ENCODE peak calls at places on chromosomes 13 and 19, in ten cellular contexts. E, G, P, U, N, S, F, I, D and Z are unnamed samples.

GRCh38 chr13:37919329-37919880 is 49.8 kb upstream of the TRPC4 start:
- DNase-seq in E (no peak), G (no peak), P (no peak), U (no peak), N (no peak), S (no peak), F (no peak), I (no peak), D (no peak), Z (no peak)

GRCh38 chr19:47445937-47446402 is 25.7 kb downstream of the SLC8A2 start:
- DNase-seq in E (no peak), G (no peak), P (no peak), U (no peak), N (peak; percentile 13), S (no peak), F (no peak), I (no peak), D (no peak), Z (peak; percentile 50)

GRCh38 chr13:101649490-101650126 is 197.1 kb downstream of the ITGBL1 start:
- DNase-seq in E (peak; percentile 3), G (no peak), P (no peak), U (peak; percentile 87), N (no peak), S (no peak), F (peak; percentile 95), I (peak; percentile 74), D (no peak), Z (peak; percentile 72)

GRCh38 chr19:10112895-10113591 is 1.6 kb downstream of the P2RY11 start:
- DNase-seq in E (no peak), G (no peak), P (no peak), U (no peak), N (peak; percentile 73), S (peak; percentile 68), F (peak; percentile 44), I (no peak), D (no peak), Z (peak; percentile 44)

GRCh38 chr13:48654511-48654910 is 782 bp downstream of the CYSLTR2 start:
- DNase-seq in E (no peak), G (no peak), P (no peak), U (no peak), N (no peak), S (no peak), F (no peak), I (no peak), D (no peak), Z (no peak)

GRCh38 chr19:45717983-45718650 is 12.6 kb downstream of the FBXO46 start:
- DNase-seq in E (no peak), G (no peak), P (no peak), U (no peak), N (no peak), S (peak; percentile 56), F (peak; percentile 42), I (no peak), D (no peak), Z (no peak)

GRCh38 chr19:58357798-58358145 is 4.5 kb upstream of the A1BG start:
- DNase-seq in E (no peak), G (no peak), P (no peak), U (no peak), N (no peak), S (no peak), F (no peak), I (no peak), D (no peak), Z (no peak)

GRCh38 chr13:43383488-43384165 is 360.2 kb downstream of the DNAJC15 start:
- DNase-seq in E (no peak), G (no peak), P (no peak), U (no peak), N (no peak), S (no peak), F (no peak), I (no peak), D (no peak), Z (no peak)

GRCh38 chr19:38388310-38389100 is at the start of gene SPRED3:
- DNase-seq in E (no peak), G (no peak), P (no peak), U (no peak), N (no peak), S (no peak), F (peak; percentile 61), I (peak; percentile 66), D (no peak), Z (no peak)

GRCh38 chr13:73074101-73074500 is 15.3 kb downstream of the KLF5 start:
- DNase-seq in E (no peak), G (no peak), P (no peak), U (no peak), N (no peak), S (no peak), F (peak; percentile 35), I (peak; percentile 16), D (no peak), Z (peak; percentile 17)

GRCh38 chr19:1618157-1619093 is 13.2 kb upstream of the UQCR11 start:
- DNase-seq in E (no peak), G (no peak), P (no peak), U (peak; percentile 24), N (peak; percentile 64), S (no peak), F (peak; percentile 26), I (no peak), D (peak; percentile 38), Z (peak; percentile 23)

GRCh38 chr13:20331419-20331818 is 99.3 kb upstream of the GJB6 start:
- DNase-seq in E (no peak), G (no peak), P (no peak), U (no peak), N (no peak), S (no peak), F (no peak), I (no peak), D (no peak), Z (no peak)

GRCh38 chr19:12825259-12826131 is 8.9 kb downstream of the RTBDN start:
- DNase-seq in E (no peak), G (peak; percentile 43), P (no peak), U (no peak), N (no peak), S (no peak), F (no peak), I (no peak), D (no peak), Z (no peak)

GRCh38 chr13:75869981-75870380 is 233.9 kb downstream of the LMO7 start:
- DNase-seq in E (no peak), G (no peak), P (no peak), U (no peak), N (no peak), S (no peak), F (no peak), I (no peak), D (no peak), Z (no peak)

GRCh38 chr13:46679369-46680180 is 117.4 kb downstream of the ESD start:
- DNase-seq in E (no peak), G (no peak), P (no peak), U (no peak), N (peak; percentile 28), S (peak; percentile 68), F (peak; percentile 88), I (peak; percentile 70), D (peak; percentile 60), Z (peak; percentile 71)
- H3K4me3 ChIP-seq in E (peak overlapping the region; percentile 55), G (no peak overlapping the region), P (peak overlapping the region; percentile 54), U (no peak overlapping the region), N (peak overlapping the region; percentile 23), S (peak overlapping the region; percentile 39), F (peak overlapping the region; percentile 46), I (peak overlapping the region; percentile 42), D (peak overlapping the region; percentile 45), Z (peak overlapping the region; percentile 43)

GRCh38 chr19:6271251-6271650 is 8.5 kb downstream of the MLLT1 start:
- DNase-seq in E (no peak), G (peak; percentile 32), P (no peak), U (no peak), N (no peak), S (no peak), F (peak; percentile 39), I (peak; percentile 43), D (no peak), Z (peak; percentile 64)
- TF ChIP-seq CTCF in E (peak; percentile 22), G (peak; percentile 6), P (peak; percentile 24), U (no peak), N (peak; percentile 21), S (no peak), F (peak; percentile 49), I (peak; percentile 43), D (no peak), Z (peak; percentile 38)

DNA sequence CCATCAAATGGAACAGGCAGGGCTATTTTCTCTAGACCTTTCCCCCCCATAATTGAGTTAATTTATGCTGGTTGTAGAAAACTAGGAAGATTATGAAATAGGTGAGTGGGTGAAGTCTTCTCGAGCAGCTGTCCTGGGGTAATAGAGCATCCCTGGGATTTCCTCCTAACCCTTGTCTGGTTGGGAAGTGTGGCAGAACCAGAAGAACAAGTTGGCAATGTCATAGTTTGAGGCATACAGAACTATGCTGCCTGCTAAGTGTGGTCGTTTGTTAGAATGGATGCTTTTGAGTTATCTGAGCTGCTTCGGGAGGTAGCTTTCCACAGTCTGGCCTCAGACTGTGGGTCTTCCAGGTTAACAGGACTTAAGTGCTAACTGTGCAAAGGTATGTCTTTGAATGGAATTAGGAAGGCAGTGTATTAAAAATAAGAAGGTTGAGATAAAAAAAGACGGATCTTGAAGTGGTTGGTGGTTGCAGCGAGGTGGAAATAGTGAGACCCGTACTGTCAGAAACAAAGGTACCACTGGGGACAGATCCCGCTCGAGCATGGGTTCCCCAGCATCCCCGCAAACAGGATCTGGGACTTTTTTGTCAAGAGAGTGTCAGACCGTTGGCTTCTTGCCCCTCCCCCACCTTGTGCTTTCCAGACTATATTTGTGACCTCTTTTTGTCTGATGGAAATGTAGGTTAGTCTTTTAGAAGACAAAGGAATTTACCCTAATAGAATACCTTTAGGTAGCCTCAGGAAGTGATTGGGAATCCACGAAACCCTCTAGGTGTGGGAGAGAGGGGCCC is 4.0 kb downstream of the GATAD2A start:
- DNase-seq in E (no peak), G (no peak), P (no peak), U (peak; percentile 64), N (no peak), S (no peak), F (no peak), I (no peak), D (no peak), Z (no peak)
- H3K4me3 ChIP-seq in E (no peak overlapping the region), G (no peak overlapping the region), P (no peak overlapping the region), U (no peak overlapping the region), N (peak overlapping the region; percentile 7), S (no peak overlapping the region), F (no peak overlapping the region), I (no peak overlapping the region), D (no peak overlapping the region), Z (no peak overlapping the region)

GRCh38 chr19:55467236-55468053 is 2.9 kb upstream of the C19orf85 start:
- DNase-seq in E (no peak), G (peak; percentile 38), P (peak; percentile 69), U (peak; percentile 38), N (peak; percentile 63), S (peak; percentile 82), F (peak; percentile 82), I (peak; percentile 65), D (peak; percentile 57), Z (peak; percentile 82)

GRCh38 chr19:55466246-55466614 is 1.7 kb upstream of the C19orf85 start:
- DNase-seq in E (no peak), G (no peak), P (no peak), U (no peak), N (no peak), S (no peak), F (no peak), I (no peak), D (no peak), Z (no peak)

GRCh38 chr19:55471266-55471665 is 5.2 kb upstream of the ZNF628 start:
- DNase-seq in E (no peak), G (no peak), P (no peak), U (no peak), N (no peak), S (no peak), F (no peak), I (no peak), D (no peak), Z (no peak)

GRCh38 chr19:55465460-55466245 is 1.1 kb upstream of the C19orf85 start:
- DNase-seq in E (no peak), G (no peak), P (no peak), U (no peak), N (no peak), S (no peak), F (no peak), I (no peak), D (no peak), Z (no peak)

GRCh38 chr19:55468054-55468393 is 3.5 kb upstream of the C19orf85 start:
- DNase-seq in E (no peak), G (no peak), P (no peak), U (no peak), N (no peak), S (no peak), F (no peak), I (no peak), D (no peak), Z (no peak)
- TF ChIP-seq CTCF in E (no peak), G (no peak), P (no peak), U (no peak), N (no peak), S (no peak), F (no peak), I (no peak), D (no peak), Z (no peak)